ENCODE peak calls at places on chromosomes 7 and 10, in ten cellular contexts. Q is MM.1S, F is HepG2, U is AG04450, C is left ventricle myocardium inferior, K is brain microvascular endothelial cell, S is psoas muscle, E is fibroblast of pulmonary artery, O is lower lobe of right lung, D is GM23338. G is an unnamed sample.

GRCh38 chr7:90061077-90061476 is 93.2 kb upstream of the STEAP1 start:
- DNase-seq in Q (no peak), F (no peak), U (no peak), C (no peak), K (no peak), S (no peak), E (no peak), O (no peak), D (no peak), G (no peak)

GRCh38 chr10:556971-557370 is 132.5 kb downstream of the DIP2C start:
- DNase-seq in Q (no peak), F (no peak), U (no peak), C (no peak), K (no peak), S (no peak), E (no peak), O (no peak), D (no peak), G (no peak)

GRCh38 chr7:68671046-68671445 is 927.2 kb upstream of the AUTS2 start:
- DNase-seq in Q (no peak), F (no peak), U (no peak), C (no peak), K (no peak), S (no peak), E (no peak), O (no peak), D (no peak), G (no peak)

GRCh38 chr10:85043207-85043606 is 714.8 kb downstream of the CCSER2 start:
- DNase-seq in Q (no peak), F (no peak), U (no peak), C (no peak), K (no peak), S (no peak), E (no peak), O (no peak), D (no peak), G (no peak)

GRCh38 chr10:73859441-73860049 is 14.8 kb downstream of the CAMK2G start:
- DNase-seq in Q (no peak), F (no peak), U (no peak), C (no peak), K (peak), S (no peak), E (no peak), O (no peak), D (no peak), G (peak)

GRCh38 chr7:33061282-33061928 is 1.2 kb downstream of the NT5C3A start:
- DNase-seq in Q (no peak), F (no peak), U (no peak), C (no peak), K (no peak), S (no peak), E (no peak), O (no peak), D (no peak), G (no peak)

GRCh38 chr7:6026011-6026819 is 5.0 kb upstream of the ANKRD61 start:
- DNase-seq in Q (peak), F (peak), U (no peak), C (peak), K (peak), S (peak), E (peak), O (peak), D (peak), G (peak)

GRCh38 chr7:142859829-142860228 is 5.0 kb downstream of the EPHB6 start:
- DNase-seq in Q (no peak), F (no peak), U (no peak), C (no peak), K (peak), S (peak), E (peak), O (no peak), D (no peak), G (peak)

GRCh38 chr10:47405829-47406547 is 21.9 kb upstream of the ZNF488 start:
- DNase-seq in Q (no peak), F (no peak), U (no peak), C (no peak), K (no peak), S (no peak), E (no peak), O (no peak), D (no peak), G (no peak)

GRCh38 chr10:17169807-17170206 is 31.7 kb downstream of the TRDMT1 start:
- DNase-seq in Q (no peak), F (no peak), U (no peak), C (no peak), K (no peak), S (no peak), E (peak), O (no peak), D (no peak), G (no peak)

GRCh38 chr7:64834989-64835388 is 40.8 kb downstream of the ZNF138 start:
- DNase-seq in Q (no peak), F (no peak), U (no peak), C (no peak), K (no peak), S (no peak), E (no peak), O (no peak), D (no peak), G (no peak)

GRCh38 chr10:94777886-94778458 is 15.5 kb downstream of the CYP2C19 start:
- DNase-seq in Q (no peak), F (peak), U (no peak), C (no peak), K (no peak), S (no peak), E (no peak), O (no peak), D (no peak), G (no peak)

DNA sequence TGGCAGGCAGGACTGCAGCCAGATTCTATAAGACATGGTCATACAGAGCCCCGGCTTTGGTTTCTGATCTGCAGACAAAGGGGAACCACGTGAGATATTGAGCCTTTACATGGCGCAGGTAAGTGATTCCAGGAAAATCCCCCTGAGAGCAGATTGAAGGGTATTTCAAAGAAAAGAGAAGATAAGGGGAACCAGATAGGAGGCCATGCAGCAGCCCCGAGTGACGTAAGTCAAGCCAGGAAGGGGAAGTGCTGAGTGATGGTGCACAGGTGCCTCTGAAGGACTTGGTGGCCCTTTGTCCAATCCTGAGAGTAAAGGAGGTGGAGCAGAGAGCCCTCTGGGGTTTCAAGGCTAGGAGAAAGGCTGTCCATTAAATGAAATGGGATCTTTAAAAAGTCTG is 329.0 kb downstream of the ACTR3B start:
- DNase-seq in Q (no peak), F (no peak), U (no peak), C (no peak), K (no peak), S (no peak), E (no peak), O (no peak), D (no peak), G (no peak)
- TF ChIP-seq CTCF in Q (no peak), F (no peak), U (no peak), C (no peak), K (no peak), S (no peak), E (no peak), O (no peak), D (no peak), G (no peak)

DNA sequence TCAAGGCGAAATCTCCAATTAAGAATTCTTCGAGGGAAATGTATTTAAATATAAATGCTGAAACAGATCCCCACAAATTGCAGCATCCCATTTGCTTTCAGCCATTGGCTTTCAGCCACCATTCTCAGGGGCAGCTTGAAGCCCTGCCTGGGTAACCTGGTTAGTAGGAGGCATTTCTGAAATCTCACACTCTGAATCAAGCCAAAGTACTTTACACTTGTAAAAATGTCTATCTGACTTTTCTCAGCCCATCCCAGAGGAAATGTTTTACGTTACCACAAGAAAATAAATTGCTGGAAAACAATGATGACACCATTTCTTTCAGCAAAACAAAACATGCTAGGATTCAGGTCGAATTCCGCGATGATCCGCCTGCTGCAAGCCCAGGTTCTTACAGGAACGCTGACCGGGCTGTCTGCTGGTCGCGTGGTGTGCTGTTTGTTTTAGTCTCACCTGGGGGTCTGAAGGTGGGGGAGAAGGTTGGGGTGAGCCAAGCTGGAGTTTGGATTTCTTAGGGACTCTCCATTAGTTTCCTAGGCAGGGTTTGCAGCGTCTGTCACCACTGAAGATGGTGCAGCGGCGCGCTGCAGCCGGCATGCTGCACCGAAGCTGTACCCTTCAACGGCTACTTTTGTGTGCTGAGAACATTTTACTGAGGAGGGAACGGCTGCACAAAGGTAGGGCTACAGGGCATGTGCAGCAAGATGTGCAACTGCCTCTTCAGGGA is 48.8 kb downstream of the GCC1 start:
- DNase-seq in Q (no peak), F (no peak), U (no peak), C (no peak), K (no peak), S (no peak), E (no peak), O (no peak), D (peak), G (no peak)
- H3K4me3 ChIP-seq in Q (no peak), F (no peak), U (peak), C (peak), K (peak), S (no peak), E (no peak), O (no peak), D (peak), G (no peak)

GRCh38 chr10:14547826-14548225 is 217.1 kb upstream of the FRMD4A start:
- DNase-seq in Q (no peak), F (no peak), U (no peak), C (no peak), K (no peak), S (no peak), E (no peak), O (no peak), D (peak), G (no peak)
- TF ChIP-seq CTCF in Q (peak), F (no peak), U (no peak), C (no peak), K (peak), S (no peak), E (peak), O (no peak), D (peak), G (no peak)

DNA sequence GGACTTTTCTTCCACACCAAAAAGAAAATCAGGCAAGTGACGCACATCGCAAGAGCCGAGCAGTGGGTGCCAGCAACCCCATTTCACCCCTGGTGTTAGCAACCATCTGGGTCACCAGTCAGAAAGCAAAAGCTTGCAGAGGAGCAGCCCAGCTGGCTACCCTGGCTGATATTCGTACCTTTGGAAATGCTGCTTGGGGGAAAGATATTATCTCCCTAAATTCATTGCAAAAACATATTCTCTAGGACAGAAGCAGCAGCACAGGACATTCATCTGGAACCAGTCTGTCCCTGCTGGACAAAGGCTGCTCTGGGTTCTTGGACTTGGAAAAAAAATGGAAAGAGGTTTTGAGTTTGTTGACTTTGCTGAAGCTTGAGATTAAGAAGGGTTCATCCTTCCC is 45.8 kb downstream of the ERLIN1 start:
- DNase-seq in Q (no peak), F (no peak), U (no peak), C (no peak), K (no peak), S (no peak), E (no peak), O (no peak), D (no peak), G (no peak)
- H3K4me3 ChIP-seq in Q (no peak), F (no peak), U (no peak), C (no peak), K (no peak), S (no peak), E (no peak), O (no peak), D (no peak), G (no peak)

DNA sequence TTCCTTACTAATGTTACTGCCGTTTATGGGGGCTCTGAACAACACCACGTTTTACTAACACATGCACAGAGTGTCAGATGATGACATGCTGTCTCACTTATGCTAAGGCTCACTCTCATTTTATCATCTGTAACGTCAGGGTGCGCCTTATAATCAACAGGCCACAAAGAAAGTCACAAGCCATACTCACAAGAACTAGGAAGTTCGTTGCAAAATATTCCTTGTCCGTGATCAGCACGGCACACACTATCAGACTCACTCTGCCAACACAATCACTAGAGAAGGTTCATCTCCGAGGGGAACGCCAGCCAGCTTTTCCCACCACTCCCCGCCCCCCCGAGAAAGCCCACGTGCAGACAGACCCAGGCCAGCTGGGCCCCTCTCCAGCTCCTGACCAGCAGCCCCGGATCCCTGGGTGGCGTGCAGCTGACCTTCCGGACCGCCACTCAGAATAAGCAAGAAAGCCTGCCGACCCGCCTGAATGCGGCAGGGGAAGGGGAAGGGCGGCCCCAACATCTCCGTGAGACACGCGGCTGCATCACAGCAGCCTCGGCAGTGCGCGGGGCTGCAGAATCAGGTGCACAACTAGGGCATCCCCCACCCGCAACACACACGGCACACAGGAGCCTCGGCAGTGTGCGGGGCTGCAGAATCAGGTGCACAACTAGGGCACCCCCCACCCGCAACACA is 2.7 kb upstream of the GPR146 start:
- DNase-seq in Q (no peak), F (no peak), U (no peak), C (no peak), K (no peak), S (peak), E (no peak), O (no peak), D (no peak), G (no peak)
- TF ChIP-seq CTCF in Q (no peak), F (no peak), U (no peak), C (no peak), K (no peak), S (no peak), E (no peak), O (no peak), D (no peak), G (no peak)

GRCh38 chr10:43868952-43869351 is 220.3 kb upstream of the ZNF32 start:
- DNase-seq in Q (no peak), F (no peak), U (no peak), C (no peak), K (no peak), S (no peak), E (no peak), O (peak), D (no peak), G (no peak)
- H3K4me3 ChIP-seq in Q (no peak), F (no peak), U (no peak), C (no peak), K (no peak), S (no peak), E (no peak), O (no peak), D (no peak), G (no peak)

GRCh38 chr10:103982639-103983038 is 15.7 kb downstream of the SLK start:
- DNase-seq in Q (peak), F (peak), U (no peak), C (no peak), K (no peak), S (no peak), E (peak), O (no peak), D (peak), G (no peak)
- TF ChIP-seq CTCF in Q (peak), F (peak), U (peak), C (peak), K (peak), S (peak), E (peak), O (no peak), D (peak), G (peak)

DNA sequence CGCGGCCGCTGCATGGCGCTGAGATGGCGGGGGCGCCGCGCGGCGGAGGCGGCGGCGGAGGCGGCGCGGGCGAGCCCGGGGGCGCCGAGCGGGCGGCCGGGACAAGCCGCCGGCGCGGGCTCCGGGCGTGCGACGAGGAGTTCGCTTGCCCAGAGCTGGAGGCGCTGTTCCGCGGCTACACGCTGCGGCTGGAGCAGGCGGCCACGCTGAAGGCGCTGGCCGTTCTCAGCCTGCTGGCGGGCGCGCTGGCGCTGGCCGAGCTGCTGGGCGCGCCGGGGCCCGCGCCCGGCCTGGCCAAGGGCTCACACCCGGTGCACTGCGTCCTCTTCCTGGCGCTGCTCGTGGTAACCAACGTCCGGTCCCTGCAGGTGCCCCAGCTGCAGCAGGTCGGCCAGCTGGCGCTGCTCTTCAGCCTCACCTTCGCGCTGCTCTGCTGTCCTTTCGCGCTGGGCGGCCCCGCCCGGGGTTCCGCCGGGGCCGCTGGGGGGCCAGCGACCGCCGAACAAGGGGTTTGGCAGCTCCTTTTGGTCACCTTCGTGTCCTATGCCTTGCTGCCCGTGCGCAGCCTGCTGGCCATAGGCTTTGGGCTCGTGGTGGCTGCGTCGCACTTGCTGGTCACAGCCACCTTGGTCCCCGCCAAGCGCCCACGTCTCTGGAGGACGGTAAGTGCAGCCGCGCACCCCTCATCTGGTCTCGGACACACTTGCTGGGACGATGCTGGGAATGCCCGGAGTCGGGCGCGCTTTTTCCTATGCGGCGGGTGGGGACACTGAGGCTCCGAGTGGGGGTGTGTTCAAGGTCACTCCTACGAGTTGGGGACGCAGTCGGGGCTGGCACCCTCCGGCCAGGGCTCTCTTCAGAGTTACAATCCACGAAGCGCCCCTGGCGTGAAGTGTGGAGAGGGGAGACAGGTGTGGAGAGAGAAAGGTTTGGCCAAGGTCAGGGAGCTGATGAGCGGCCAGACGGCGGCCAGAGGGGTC is 643 bp downstream of the ADCY1 start:
- DNase-seq in Q (peak), F (peak), U (no peak), C (peak), K (peak), S (no peak), E (peak), O (no peak), D (peak), G (peak)
- H3K4me3 ChIP-seq in Q (peak), F (peak), U (peak), C (peak), K (peak), S (peak), E (peak), O (peak), D (peak), G (peak)

DNA sequence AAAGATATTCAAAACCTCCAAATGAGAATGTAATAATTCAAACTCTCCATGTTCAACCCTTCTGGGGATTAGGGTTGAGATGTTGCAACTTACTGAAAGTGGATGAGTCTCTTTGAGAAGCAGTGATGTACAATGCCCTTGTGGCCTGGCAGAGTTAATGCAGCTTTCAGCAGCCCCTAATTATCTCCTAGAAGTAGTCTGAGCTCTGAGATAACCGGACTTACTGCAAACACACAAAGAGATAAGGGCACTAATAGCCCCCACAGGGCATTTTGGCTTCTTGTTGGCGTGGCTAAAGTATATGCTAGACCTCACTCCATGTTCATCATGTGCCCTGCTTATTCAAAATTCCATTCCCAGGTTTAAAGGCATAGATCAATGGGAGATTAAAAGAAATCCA is 404.7 kb downstream of the NEBL start:
- DNase-seq in Q (no peak), F (no peak), U (no peak), C (no peak), K (no peak), S (no peak), E (no peak), O (no peak), D (peak), G (peak)
- TF ChIP-seq CTCF in Q (no peak), F (no peak), U (no peak), C (no peak), K (no peak), S (no peak), E (no peak), O (no peak), D (peak), G (peak)